ENCODE peak calls at places on chromosomes 11 and 22, in seven cellular contexts. One of them, this sample, is unnamed.

GRCh38 chr11:75146711-75147110 is 4.2 kb upstream of the SLCO2B1 start:
- DNase-seq in prostate gland: no peak
- DNase-seq in adrenal gland: no peak
- DNase-seq in GM06990: no peak
- DNase-seq in astrocyte of the cerebellum: no peak
- DNase-seq in GM12878: no peak
- DNase-seq in esophagus squamous epithelium: no peak
- DNase-seq in this sample: no peak

GRCh38 chr22:42366815-42367581 is 65.2 kb downstream of the NFAM1 start:
- DNase-seq in GM06990: no peak
- DNase-seq in adrenal gland: peak
- DNase-seq in prostate gland: peak
- DNase-seq in esophagus squamous epithelium: no peak
- DNase-seq in astrocyte of the cerebellum: no peak
- DNase-seq in GM12878: no peak
- DNase-seq in this sample: no peak

GRCh38 chr11:126282742-126283591 is at the start of gene TIRAP:
- DNase-seq in esophagus squamous epithelium: no peak
- DNase-seq in astrocyte of the cerebellum: no peak
- DNase-seq in adrenal gland: peak
- DNase-seq in GM12878: no peak
- DNase-seq in prostate gland: peak
- DNase-seq in GM06990: peak
- DNase-seq in this sample: peak

GRCh38 chr11:115701284-115701875 is 197.2 kb upstream of the CADM1 start:
- DNase-seq in GM12878: no peak
- DNase-seq in astrocyte of the cerebellum: no peak
- DNase-seq in GM06990: no peak
- DNase-seq in prostate gland: no peak
- DNase-seq in esophagus squamous epithelium: no peak
- DNase-seq in adrenal gland: no peak
- DNase-seq in this sample: no peak

GRCh38 chr11:11016123-11016522 is 158.3 kb upstream of the ZBED5 start:
- DNase-seq in GM12878: no peak
- DNase-seq in GM06990: no peak
- DNase-seq in astrocyte of the cerebellum: no peak
- DNase-seq in adrenal gland: no peak
- DNase-seq in prostate gland: no peak
- DNase-seq in esophagus squamous epithelium: no peak
- DNase-seq in this sample: no peak

GRCh38 chr11:115912484-115912945 is 408.3 kb upstream of the CADM1 start:
- DNase-seq in esophagus squamous epithelium: no peak
- DNase-seq in adrenal gland: no peak
- DNase-seq in astrocyte of the cerebellum: no peak
- DNase-seq in prostate gland: no peak
- DNase-seq in GM12878: no peak
- DNase-seq in GM06990: peak
- DNase-seq in this sample: no peak

GRCh38 chr11:78209478-78209877 is 20.8 kb downstream of the USP35 start:
- DNase-seq in prostate gland: no peak
- DNase-seq in esophagus squamous epithelium: no peak
- DNase-seq in GM12878: no peak
- DNase-seq in GM06990: no peak
- DNase-seq in adrenal gland: no peak
- DNase-seq in astrocyte of the cerebellum: no peak
- DNase-seq in this sample: no peak

GRCh38 chr11:118791961-118792578 is 1.1 kb upstream of the DDX6 start:
- DNase-seq in adrenal gland: peak
- DNase-seq in GM12878: no peak
- DNase-seq in esophagus squamous epithelium: no peak
- DNase-seq in astrocyte of the cerebellum: no peak
- DNase-seq in prostate gland: peak
- DNase-seq in GM06990: peak
- DNase-seq in this sample: no peak

GRCh38 chr11:122578168-122578825 is 77.2 kb upstream of the UBASH3B start:
- DNase-seq in GM12878: no peak
- DNase-seq in astrocyte of the cerebellum: no peak
- DNase-seq in adrenal gland: no peak
- DNase-seq in prostate gland: no peak
- DNase-seq in GM06990: no peak
- DNase-seq in esophagus squamous epithelium: no peak
- DNase-seq in this sample: no peak

GRCh38 chr22:46797355-46797754 is 34.9 kb downstream of the TBC1D22A start:
- DNase-seq in astrocyte of the cerebellum: no peak
- DNase-seq in esophagus squamous epithelium: no peak
- DNase-seq in GM06990: no peak
- DNase-seq in prostate gland: no peak
- DNase-seq in adrenal gland: no peak
- DNase-seq in GM12878: no peak
- DNase-seq in this sample: peak

GRCh38 chr11:77814848-77815247 is 5.7 kb downstream of the RSF1 start:
- DNase-seq in GM06990: no peak
- DNase-seq in GM12878: no peak
- DNase-seq in astrocyte of the cerebellum: no peak
- DNase-seq in adrenal gland: no peak
- DNase-seq in esophagus squamous epithelium: no peak
- DNase-seq in prostate gland: no peak
- DNase-seq in this sample: no peak

GRCh38 chr11:3956748-3957147 is 101.3 kb downstream of the STIM1 start:
- DNase-seq in GM12878: no peak
- DNase-seq in astrocyte of the cerebellum: no peak
- DNase-seq in adrenal gland: no peak
- DNase-seq in esophagus squamous epithelium: no peak
- DNase-seq in prostate gland: no peak
- DNase-seq in GM06990: no peak
- DNase-seq in this sample: no peak

GRCh38 chr11:3957437-3957836 is 102.0 kb downstream of the STIM1 start:
- DNase-seq in esophagus squamous epithelium: no peak
- DNase-seq in astrocyte of the cerebellum: no peak
- DNase-seq in GM06990: no peak
- DNase-seq in prostate gland: no peak
- DNase-seq in GM12878: no peak
- DNase-seq in adrenal gland: no peak
- DNase-seq in this sample: no peak

GRCh38 chr11:3958301-3958700 is 102.8 kb downstream of the STIM1 start:
- DNase-seq in adrenal gland: no peak
- DNase-seq in esophagus squamous epithelium: no peak
- DNase-seq in prostate gland: no peak
- DNase-seq in GM12878: no peak
- DNase-seq in GM06990: no peak
- DNase-seq in astrocyte of the cerebellum: no peak
- DNase-seq in this sample: no peak

GRCh38 chr11:3959918-3960295 is 104.4 kb downstream of the STIM1 start:
- DNase-seq in prostate gland: no peak
- DNase-seq in GM12878: no peak
- DNase-seq in esophagus squamous epithelium: no peak
- DNase-seq in adrenal gland: no peak
- DNase-seq in astrocyte of the cerebellum: no peak
- DNase-seq in GM06990: no peak
- DNase-seq in this sample: peak

DNA sequence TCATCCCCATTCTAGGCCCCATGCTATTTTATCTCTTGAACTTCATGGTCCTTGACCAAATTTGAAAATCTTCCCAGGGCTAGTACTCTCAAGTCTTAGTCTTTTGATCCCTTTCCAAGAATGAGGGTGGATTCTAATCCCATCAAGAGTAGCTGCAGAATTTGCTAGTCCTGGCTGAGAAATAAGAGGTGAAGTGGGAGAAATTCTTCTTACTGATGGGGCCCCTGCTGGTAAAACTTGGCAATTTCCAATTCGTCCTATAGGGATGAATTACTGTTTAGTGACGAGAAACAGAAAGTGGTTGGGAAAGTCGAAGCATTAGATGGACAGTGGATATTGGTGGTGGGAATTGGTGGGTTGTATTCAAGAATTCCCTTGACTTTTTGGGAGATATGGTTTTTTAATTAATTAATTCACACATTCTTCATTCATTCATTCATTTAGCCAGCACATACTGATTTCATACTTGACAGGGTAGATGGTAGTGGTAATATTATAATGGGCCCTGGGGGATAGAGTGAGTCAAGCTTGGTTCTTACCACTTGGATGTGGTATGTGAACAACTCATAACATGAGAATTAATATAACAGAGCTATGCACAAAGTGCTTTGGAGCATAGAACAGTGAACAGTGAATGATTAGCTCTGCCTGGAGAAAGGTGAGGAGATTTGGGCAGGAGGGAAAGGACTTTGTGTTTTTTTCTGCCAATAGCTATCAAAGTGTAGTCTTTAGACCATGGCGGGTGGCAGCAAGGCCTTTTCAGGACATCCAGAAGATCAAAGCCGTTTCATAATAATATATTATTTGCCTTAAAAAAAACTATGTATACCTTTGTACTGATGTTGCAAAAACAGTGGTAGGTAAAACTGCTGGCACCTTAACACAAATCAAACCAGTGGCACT is 103.8 kb downstream of the STIM1 start:
- DNase-seq in prostate gland: no peak
- DNase-seq in GM06990: no peak
- DNase-seq in astrocyte of the cerebellum: no peak
- DNase-seq in adrenal gland: no peak
- DNase-seq in GM12878: no peak
- DNase-seq in esophagus squamous epithelium: no peak
- DNase-seq in this sample: peak
- TF ChIP-seq CTCF in prostate gland: no peak
- TF ChIP-seq CTCF in GM06990: no peak
- TF ChIP-seq CTCF in astrocyte of the cerebellum: peak
- TF ChIP-seq CTCF in adrenal gland: no peak
- TF ChIP-seq CTCF in GM12878: peak
- TF ChIP-seq CTCF in esophagus squamous epithelium: no peak
- TF ChIP-seq CTCF in this sample: peak

GRCh38 chr22:24339452-24339747 is 68.8 kb downstream of the SPECC1L start:
- DNase-seq in esophagus squamous epithelium: no peak
- DNase-seq in GM06990: no peak
- DNase-seq in prostate gland: no peak
- DNase-seq in astrocyte of the cerebellum: no peak
- DNase-seq in adrenal gland: no peak
- DNase-seq in GM12878: no peak
- DNase-seq in this sample: no peak
- H3K4me3 ChIP-seq in esophagus squamous epithelium: no peak
- H3K4me3 ChIP-seq in GM06990: no peak
- H3K4me3 ChIP-seq in prostate gland: no peak
- H3K4me3 ChIP-seq in astrocyte of the cerebellum: peak
- H3K4me3 ChIP-seq in adrenal gland: no peak
- H3K4me3 ChIP-seq in GM12878: no peak
- H3K4me3 ChIP-seq in this sample: no peak

GRCh38 chr11:112588252-112588668 is 327.6 kb upstream of the PLET1 start:
- DNase-seq in prostate gland: peak
- DNase-seq in GM06990: no peak
- DNase-seq in esophagus squamous epithelium: peak
- DNase-seq in GM12878: peak
- DNase-seq in adrenal gland: peak
- DNase-seq in astrocyte of the cerebellum: peak
- DNase-seq in this sample: peak
- TF ChIP-seq CTCF in prostate gland: peak
- TF ChIP-seq CTCF in GM06990: peak
- TF ChIP-seq CTCF in esophagus squamous epithelium: peak
- TF ChIP-seq CTCF in GM12878: peak
- TF ChIP-seq CTCF in adrenal gland: peak
- TF ChIP-seq CTCF in astrocyte of the cerebellum: peak
- TF ChIP-seq CTCF in this sample: peak

GRCh38 chr11:68749061-68749491 is 2.2 kb downstream of the TESMIN start:
- DNase-seq in GM12878: no peak
- DNase-seq in adrenal gland: no peak
- DNase-seq in GM06990: no peak
- DNase-seq in esophagus squamous epithelium: no peak
- DNase-seq in astrocyte of the cerebellum: no peak
- DNase-seq in prostate gland: no peak
- DNase-seq in this sample: no peak
- H3K4me3 ChIP-seq in GM12878: no peak
- H3K4me3 ChIP-seq in adrenal gland: no peak
- H3K4me3 ChIP-seq in GM06990: no peak
- H3K4me3 ChIP-seq in esophagus squamous epithelium: no peak
- H3K4me3 ChIP-seq in astrocyte of the cerebellum: no peak
- H3K4me3 ChIP-seq in prostate gland: no peak
- H3K4me3 ChIP-seq in this sample: no peak

DNA sequence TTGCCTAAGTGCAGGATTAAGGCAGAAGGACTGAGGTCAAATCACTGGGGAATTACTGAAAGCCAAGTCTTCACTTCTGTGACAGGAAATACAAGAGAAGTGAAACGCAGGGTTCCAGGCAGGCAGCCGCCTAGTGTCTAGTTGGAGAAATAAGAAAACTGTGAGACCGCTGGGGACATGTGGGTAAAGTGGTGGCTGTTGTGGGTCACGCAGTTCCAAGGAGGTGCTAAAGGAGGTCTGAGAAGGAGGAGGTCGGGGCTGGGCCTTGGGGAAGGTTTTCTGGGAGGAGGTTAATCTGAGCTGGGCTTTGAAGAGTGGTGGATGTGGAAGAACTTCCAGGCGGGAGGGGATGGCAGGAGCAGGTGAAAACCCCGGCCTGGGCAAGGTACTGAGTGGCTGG is 11.2 kb downstream of the MCM5 start:
- DNase-seq in astrocyte of the cerebellum: no peak
- DNase-seq in esophagus squamous epithelium: no peak
- DNase-seq in GM06990: peak
- DNase-seq in GM12878: peak
- DNase-seq in prostate gland: no peak
- DNase-seq in adrenal gland: no peak
- DNase-seq in this sample: no peak
- TF ChIP-seq CTCF in astrocyte of the cerebellum: no peak
- TF ChIP-seq CTCF in esophagus squamous epithelium: no peak
- TF ChIP-seq CTCF in GM06990: peak
- TF ChIP-seq CTCF in GM12878: peak
- TF ChIP-seq CTCF in prostate gland: no peak
- TF ChIP-seq CTCF in adrenal gland: no peak
- TF ChIP-seq CTCF in this sample: no peak

GRCh38 chr22:37998543-37998942 is 14.2 kb upstream of the SOX10 start:
- DNase-seq in prostate gland: no peak
- DNase-seq in GM12878: no peak
- DNase-seq in astrocyte of the cerebellum: no peak
- DNase-seq in adrenal gland: no peak
- DNase-seq in GM06990: no peak
- DNase-seq in esophagus squamous epithelium: no peak
- DNase-seq in this sample: no peak
- H3K4me3 ChIP-seq in prostate gland: no peak
- H3K4me3 ChIP-seq in GM12878: no peak
- H3K4me3 ChIP-seq in astrocyte of the cerebellum: no peak
- H3K4me3 ChIP-seq in adrenal gland: no peak
- H3K4me3 ChIP-seq in GM06990: no peak
- H3K4me3 ChIP-seq in esophagus squamous epithelium: no peak
- H3K4me3 ChIP-seq in this sample: no peak

GRCh38 chr11:57751676-57752253 is at the start of gene BTBD18:
- DNase-seq in esophagus squamous epithelium: no peak
- DNase-seq in prostate gland: peak
- DNase-seq in GM06990: no peak
- DNase-seq in GM12878: no peak
- DNase-seq in astrocyte of the cerebellum: peak
- DNase-seq in adrenal gland: peak
- DNase-seq in this sample: peak
- TF ChIP-seq CTCF in esophagus squamous epithelium: no peak
- TF ChIP-seq CTCF in prostate gland: no peak
- TF ChIP-seq CTCF in GM06990: peak
- TF ChIP-seq CTCF in GM12878: peak
- TF ChIP-seq CTCF in astrocyte of the cerebellum: peak
- TF ChIP-seq CTCF in adrenal gland: peak
- TF ChIP-seq CTCF in this sample: peak

GRCh38 chr22:28029201-28029948 is 110.3 kb upstream of the PITPNB start:
- DNase-seq in prostate gland: peak
- DNase-seq in GM12878: no peak
- DNase-seq in adrenal gland: peak
- DNase-seq in astrocyte of the cerebellum: no peak
- DNase-seq in GM06990: no peak
- DNase-seq in esophagus squamous epithelium: no peak
- DNase-seq in this sample: peak
- H3K4me3 ChIP-seq in prostate gland: no peak
- H3K4me3 ChIP-seq in GM12878: no peak
- H3K4me3 ChIP-seq in adrenal gland: no peak
- H3K4me3 ChIP-seq in astrocyte of the cerebellum: no peak
- H3K4me3 ChIP-seq in GM06990: no peak
- H3K4me3 ChIP-seq in esophagus squamous epithelium: no peak
- H3K4me3 ChIP-seq in this sample: no peak

This sample was measured in AG10803.